ENCODE peak calls at places on chromosomes 12 and 14, in ten cellular contexts. M, C, V, B, O, T, F, A, I and Z are unnamed samples.

GRCh38 chr14:49770212-49770817 is 2.4 kb downstream of the KLHDC2 start:
- DNase-seq in T (no peak), C (peak), F (no peak), A (no peak), I (peak), V (no peak), M (no peak), B (no peak), O (no peak), Z (no peak)

GRCh38 chr14:36513451-36514277 is 6.4 kb downstream of the NKX2-1 start:
- DNase-seq in I (no peak), V (no peak), M (no peak), C (no peak), T (no peak), A (peak), F (peak), B (no peak), O (no peak), Z (no peak)

GRCh38 chr12:52148541-52149181 is 43.2 kb downstream of the KRT80 start:
- DNase-seq in V (no peak), A (peak), T (no peak), O (no peak), M (no peak), C (peak), F (no peak), B (no peak), I (no peak), Z (no peak)

GRCh38 chr12:103785243-103786031 is 55.6 kb downstream of the NT5DC3 start:
- DNase-seq in I (no peak), C (peak), V (no peak), A (no peak), O (no peak), F (no peak), M (no peak), B (no peak), T (no peak), Z (no peak)

GRCh38 chr14:50906326-50906725 is 34.5 kb downstream of the ABHD12B start:
- DNase-seq in B (no peak), T (no peak), O (no peak), V (no peak), M (peak), I (no peak), F (no peak), C (no peak), A (no peak), Z (no peak)

GRCh38 chr12:77685112-77685511 is 145.6 kb upstream of the NAV3 start:
- DNase-seq in I (peak), A (peak), V (no peak), C (peak), O (no peak), F (no peak), B (no peak), M (peak), T (peak), Z (peak)

GRCh38 chr12:62919827-62920226 is 15.1 kb downstream of the PPM1H start:
- DNase-seq in V (no peak), T (peak), I (peak), B (no peak), O (no peak), F (no peak), C (peak), A (no peak), M (peak), Z (peak)

GRCh38 chr12:127504874-127505273 is 762.1 kb upstream of the TMEM132C start:
- DNase-seq in F (no peak), C (no peak), B (no peak), M (no peak), O (no peak), T (no peak), V (no peak), A (no peak), I (no peak), Z (no peak)

GRCh38 chr12:89836026-89836425 is 127.4 kb upstream of the ATP2B1 start:
- DNase-seq in V (no peak), F (no peak), A (no peak), B (no peak), M (no peak), I (peak), O (no peak), T (no peak), C (no peak), Z (no peak)

GRCh38 chr12:98645572-98646067 is 530 bp downstream of the APAF1 start:
- DNase-seq in V (no peak), C (peak), F (no peak), B (no peak), O (no peak), A (peak), M (peak), I (peak), T (peak), Z (peak)

GRCh38 chr14:94538070-94538740 is 23.0 kb upstream of the SERPINA4 start:
- DNase-seq in V (no peak), A (peak), T (no peak), O (no peak), I (no peak), M (no peak), F (no peak), C (no peak), B (no peak), Z (no peak)

GRCh38 chr12:100668939-100669536 is 95.6 kb downstream of the GAS2L3 start:
- DNase-seq in M (peak), O (no peak), F (peak), C (peak), V (no peak), A (peak), I (peak), T (peak), B (peak), Z (peak)

GRCh38 chr14:60166144-60166543 is 946 bp upstream of the DHRS7 start:
- DNase-seq in T (no peak), C (no peak), M (peak), I (no peak), B (no peak), A (no peak), V (no peak), F (no peak), O (no peak), Z (no peak)

GRCh38 chr12:52164624-52165023 is 27.2 kb downstream of the KRT80 start:
- DNase-seq in B (no peak), F (no peak), V (no peak), O (no peak), T (no peak), A (no peak), C (no peak), I (no peak), M (no peak), Z (no peak)

GRCh38 chr14:53610947-53611346 is 345.7 kb downstream of the BMP4 start:
- DNase-seq in A (no peak), V (no peak), I (no peak), T (no peak), M (no peak), B (no peak), C (no peak), O (no peak), F (no peak), Z (no peak)

GRCh38 chr14:81529391-81529790 is 4.3 kb downstream of the SEL1L start:
- DNase-seq in A (no peak), M (no peak), V (no peak), I (peak), C (peak), F (no peak), B (no peak), T (no peak), O (no peak), Z (no peak)

GRCh38 chr14:64974563-64974962 is 2.4 kb upstream of the RAB15 start:
- DNase-seq in M (no peak), F (no peak), T (no peak), A (peak), C (no peak), V (no peak), O (no peak), I (no peak), B (no peak), Z (no peak)

GRCh38 chr12:65886996-65887395 is 62.7 kb downstream of the HMGA2 start:
- DNase-seq in I (no peak), T (no peak), M (no peak), B (no peak), V (no peak), C (peak), O (no peak), A (no peak), F (no peak), Z (no peak)

GRCh38 chr12:108367436-108367835 is 28.3 kb upstream of the CMKLR1 start:
- DNase-seq in V (no peak), C (no peak), T (no peak), A (no peak), F (no peak), I (peak), M (peak), B (no peak), O (no peak), Z (no peak)

GRCh38 chr12:102824218-102824835 is 92.7 kb downstream of the PAH start:
- DNase-seq in A (peak), O (no peak), F (no peak), I (peak), T (no peak), V (no peak), C (peak), B (no peak), M (no peak), Z (no peak)

GRCh38 chr12:79262938-79263337 is 398.4 kb downstream of the SYT1 start:
- DNase-seq in T (no peak), C (no peak), V (no peak), I (no peak), O (no peak), F (no peak), A (no peak), B (no peak), M (no peak), Z (no peak)

GRCh38 chr12:49200882-49201594 is 12.2 kb upstream of the TUBA1A start:
- DNase-seq in A (peak), M (peak), B (no peak), T (no peak), O (no peak), V (no peak), C (peak), I (peak), F (no peak), Z (no peak)

GRCh38 chr14:94679941-94680340 is 67.8 kb downstream of the SERPINA3 start:
- DNase-seq in F (no peak), O (no peak), M (no peak), C (no peak), A (no peak), V (no peak), T (no peak), B (no peak), I (no peak), Z (no peak)

GRCh38 chr14:74500417-74501134 is 7.0 kb downstream of the ISCA2 start:
- DNase-seq in A (peak), V (no peak), C (no peak), I (no peak), F (no peak), B (no peak), T (no peak), O (no peak), M (no peak), Z (no peak)

GRCh38 chr14:22483863-22484593 is 105.0 kb downstream of the DAD1 start:
- DNase-seq in V (no peak), I (peak), O (no peak), A (no peak), F (no peak), T (no peak), C (no peak), M (no peak), B (no peak), Z (no peak)

GRCh38 chr14:104927432-104927816 is 2.7 kb downstream of the PLD4 start:
- DNase-seq in C (no peak), O (no peak), I (no peak), V (no peak), B (no peak), T (no peak), A (no peak), F (no peak), M (no peak), Z (no peak)

GRCh38 chr12:9104087-9104486 is 11.6 kb downstream of the A2M start:
- DNase-seq in F (no peak), I (no peak), B (no peak), O (no peak), M (no peak), V (no peak), C (no peak), T (no peak), A (no peak), Z (no peak)

GRCh38 chr12:74890237-74890599 is 319.4 kb downstream of the KCNC2 start:
- DNase-seq in T (no peak), C (peak), I (peak), F (no peak), M (peak), A (no peak), B (no peak), O (no peak), V (no peak), Z (no peak)